ENCODE peak calls at places on chromosomes 11 and 22, in five cellular contexts. Q is GM04504; X is activated CD8-positive, alpha-beta T cell treated with anti-CD3 and anti-CD28 coated beads for 36 hours; P is activated T-cell treated with anti-CD3 and anti-CD28 coated beads for 1 hour; B is T-helper 17 cell. G is an unnamed sample.

GRCh38 chr11:112132737-112133136 is 31.2 kb downstream of the IL18 start:
- DNase-seq in Q (no peak), X (no peak), P (no peak), B (no peak), G (no peak)

GRCh38 chr11:67376873-67377808 is 3.7 kb upstream of the CLCF1 start:
- DNase-seq in Q (no peak), X (no peak), P (no peak), B (no peak), G (no peak)

GRCh38 chr11:6321356-6321755 is 1.1 kb upstream of the CAVIN3 start:
- DNase-seq in Q (no peak), X (no peak), P (no peak), B (no peak), G (no peak)

GRCh38 chr22:42326786-42327185 is 56.3 kb upstream of the TCF20 start:
- DNase-seq in Q (no peak), X (no peak), P (no peak), B (no peak), G (no peak)

GRCh38 chr11:75733346-75734107 is 15.9 kb downstream of the MOGAT2 start:
- DNase-seq in Q (no peak), X (no peak), P (no peak), B (no peak), G (no peak)

GRCh38 chr11:35798423-35798822 is 135.8 kb downstream of the TRIM44 start:
- DNase-seq in Q (no peak), X (no peak), P (no peak), B (no peak), G (no peak)

GRCh38 chr11:79437274-79437980 is 3.4 kb downstream of the TENM4 start:
- DNase-seq in Q (no peak), X (no peak), P (no peak), B (no peak), G (peak)

GRCh38 chr11:68128682-68129327 is 7.6 kb upstream of the CHKA start:
- DNase-seq in Q (no peak), X (no peak), P (no peak), B (no peak), G (peak)

GRCh38 chr11:70908223-70908622 is 344.2 kb downstream of the SHANK2 start:
- DNase-seq in Q (no peak), X (no peak), P (no peak), B (no peak), G (no peak)

GRCh38 chr11:65047581-65048422 is 6.8 kb downstream of the SAC3D1 start:
- DNase-seq in Q (no peak), X (peak), P (no peak), B (no peak), G (no peak)

GRCh38 chr11:119567667-119568582 is 145.0 kb upstream of the THY1 start:
- DNase-seq in Q (peak), X (no peak), P (no peak), B (no peak), G (no peak)

G was measured in pancreas.